ENCODE peak calls at places on chromosomes 3 and 15, in eight cellular contexts. F, Y, A, C, U, K, G and J are unnamed samples.

GRCh38 chr3:182509312-182509711 is 284.0 kb upstream of the ATP11B start:
- DNase-seq in F (no peak), Y (no peak), A (no peak), C (no peak), U (no peak), K (no peak), G (no peak), J (no peak)

GRCh38 chr15:31062310-31062964 is 39.1 kb downstream of the TRPM1 start:
- DNase-seq in F (no peak), Y (peak; percentile 47), A (no peak), C (no peak), U (no peak), K (no peak), G (no peak), J (no peak)

GRCh38 chr15:87816811-87817210 is 439.7 kb downstream of the NTRK3 start:
- DNase-seq in F (no peak), Y (no peak), A (no peak), C (no peak), U (no peak), K (no peak), G (peak; percentile 59), J (no peak)

GRCh38 chr3:177530908-177531307 is 333.6 kb upstream of the TBL1XR1 start:
- DNase-seq in F (no peak), Y (no peak), A (no peak), C (no peak), U (no peak), K (no peak), G (no peak), J (no peak)

GRCh38 chr3:25594007-25594502 is 70.7 kb downstream of the TOP2B start:
- DNase-seq in F (peak; percentile 5), Y (peak; percentile 58), A (no peak), C (no peak), U (peak; percentile 71), K (peak; percentile 45), G (no peak), J (no peak)

GRCh38 chr15:63600646-63601025 is 3.4 kb downstream of the FBXL22 start:
- DNase-seq in F (peak; percentile 73), Y (peak; percentile 98), A (peak; percentile 85), C (peak; percentile 96), U (peak; percentile 63), K (peak; percentile 93), G (peak; percentile 81), J (peak; percentile 90)

GRCh38 chr15:63606333-63606732 is 9.1 kb downstream of the FBXL22 start:
- DNase-seq in F (no peak), Y (no peak), A (no peak), C (no peak), U (no peak), K (no peak), G (no peak), J (no peak)

GRCh38 chr15:78879517-78880241 is 7.0 kb downstream of the MORF4L1 start:
- DNase-seq in F (no peak), Y (no peak), A (no peak), C (no peak), U (no peak), K (no peak), G (no peak), J (no peak)

GRCh38 chr3:159200176-159200575 is 398.3 kb downstream of the MFSD1 start:
- DNase-seq in F (no peak), Y (no peak), A (no peak), C (no peak), U (peak; percentile 86), K (no peak), G (no peak), J (no peak)

GRCh38 chr3:32595318-32595717 is 24.7 kb upstream of the DYNC1LI1 start:
- DNase-seq in F (no peak), Y (no peak), A (no peak), C (no peak), U (no peak), K (no peak), G (no peak), J (no peak)

GRCh38 chr15:81480645-81481053 is 106.6 kb upstream of the TMC3 start:
- DNase-seq in F (peak; percentile 38), Y (peak; percentile 67), A (no peak), C (no peak), U (no peak), K (no peak), G (no peak), J (no peak)